ENCODE peak calls at places on chromosomes 7 and 10, in six cellular contexts. One of them, this sample, is unnamed.

GRCh38 chr7:150988230-150989226 is 2.3 kb upstream of the NOS3 start:
- DNase-seq in body of pancreas: no peak
- DNase-seq in coronary artery: no peak
- DNase-seq in bronchial epithelial cell: no peak
- DNase-seq in fibroblast of lung: no peak
- DNase-seq in mucosa of descending colon: peak; percentile 56
- DNase-seq in this sample: no peak

GRCh38 chr10:80520661-80521488 is 16.8 kb upstream of the SH2D4B start:
- DNase-seq in body of pancreas: no peak
- DNase-seq in coronary artery: no peak
- DNase-seq in bronchial epithelial cell: no peak
- DNase-seq in fibroblast of lung: no peak
- DNase-seq in mucosa of descending colon: no peak
- DNase-seq in this sample: no peak

GRCh38 chr7:29285451-29285807 is 90.9 kb downstream of the CHN2 start:
- DNase-seq in bronchial epithelial cell: peak; percentile 97
- DNase-seq in mucosa of descending colon: no peak
- DNase-seq in coronary artery: no peak
- DNase-seq in body of pancreas: no peak
- DNase-seq in fibroblast of lung: peak; percentile 92
- DNase-seq in this sample: peak; percentile 28

GRCh38 chr7:98617051-98617959 is at the start of gene NPTX2:
- DNase-seq in bronchial epithelial cell: no peak
- DNase-seq in coronary artery: no peak
- DNase-seq in mucosa of descending colon: peak; percentile 61
- DNase-seq in fibroblast of lung: no peak
- DNase-seq in body of pancreas: peak; percentile 82
- DNase-seq in this sample: no peak

GRCh38 chr10:32985341-32985764 is 27.3 kb upstream of the ITGB1 start:
- DNase-seq in fibroblast of lung: no peak
- DNase-seq in mucosa of descending colon: no peak
- DNase-seq in body of pancreas: no peak
- DNase-seq in bronchial epithelial cell: no peak
- DNase-seq in coronary artery: no peak
- DNase-seq in this sample: no peak

GRCh38 chr7:108000875-108001758 is 1.8 kb downstream of the LAMB1 start:
- DNase-seq in fibroblast of lung: peak; percentile 58
- DNase-seq in mucosa of descending colon: peak; percentile 58
- DNase-seq in bronchial epithelial cell: peak; percentile 55
- DNase-seq in coronary artery: no peak
- DNase-seq in body of pancreas: peak; percentile 36
- DNase-seq in this sample: no peak

GRCh38 chr7:146772581-146772980 is 656.0 kb downstream of the CNTNAP2 start:
- DNase-seq in body of pancreas: no peak
- DNase-seq in fibroblast of lung: no peak
- DNase-seq in mucosa of descending colon: no peak
- DNase-seq in bronchial epithelial cell: no peak
- DNase-seq in coronary artery: no peak
- DNase-seq in this sample: no peak

GRCh38 chr10:110641256-110641655 is 2.9 kb upstream of the RBM20 start:
- DNase-seq in body of pancreas: no peak
- DNase-seq in fibroblast of lung: no peak
- DNase-seq in mucosa of descending colon: no peak
- DNase-seq in bronchial epithelial cell: peak; percentile 35
- DNase-seq in coronary artery: no peak
- DNase-seq in this sample: no peak

GRCh38 chr10:51699145-51699474 is 285 bp downstream of the CSTF2T start:
- DNase-seq in mucosa of descending colon: no peak
- DNase-seq in body of pancreas: no peak
- DNase-seq in bronchial epithelial cell: no peak
- DNase-seq in coronary artery: no peak
- DNase-seq in fibroblast of lung: no peak
- DNase-seq in this sample: no peak

GRCh38 chr10:116620423-116621400 is at the start of gene PNLIPRP2:
- DNase-seq in bronchial epithelial cell: no peak
- DNase-seq in fibroblast of lung: no peak
- DNase-seq in body of pancreas: peak; percentile 94
- DNase-seq in mucosa of descending colon: peak; percentile 86
- DNase-seq in coronary artery: no peak
- DNase-seq in this sample: no peak

GRCh38 chr10:122113161-122113944 is 124.4 kb downstream of the TACC2 start:
- DNase-seq in bronchial epithelial cell: no peak
- DNase-seq in mucosa of descending colon: peak; percentile 78
- DNase-seq in coronary artery: peak; percentile 83
- DNase-seq in fibroblast of lung: peak; percentile 74
- DNase-seq in body of pancreas: peak; percentile 73
- DNase-seq in this sample: no peak

GRCh38 chr7:54339074-54339473 is 203.1 kb upstream of the VSTM2A start:
- DNase-seq in mucosa of descending colon: peak; percentile 10
- DNase-seq in fibroblast of lung: peak; percentile 26
- DNase-seq in body of pancreas: peak; percentile 3
- DNase-seq in bronchial epithelial cell: no peak
- DNase-seq in coronary artery: no peak
- DNase-seq in this sample: no peak

GRCh38 chr10:47376522-47377220 is 7.4 kb downstream of the ZNF488 start:
- DNase-seq in fibroblast of lung: no peak
- DNase-seq in body of pancreas: no peak
- DNase-seq in coronary artery: peak; percentile 65
- DNase-seq in mucosa of descending colon: no peak
- DNase-seq in bronchial epithelial cell: no peak
- DNase-seq in this sample: no peak

GRCh38 chr7:131921016-131921415 is 364.6 kb upstream of the PODXL start:
- DNase-seq in fibroblast of lung: no peak
- DNase-seq in bronchial epithelial cell: peak; percentile 29
- DNase-seq in coronary artery: no peak
- DNase-seq in mucosa of descending colon: no peak
- DNase-seq in body of pancreas: no peak
- DNase-seq in this sample: no peak

GRCh38 chr10:43844236-43844635 is 195.6 kb upstream of the ZNF32 start:
- DNase-seq in coronary artery: peak; percentile 53
- DNase-seq in fibroblast of lung: no peak
- DNase-seq in mucosa of descending colon: no peak
- DNase-seq in bronchial epithelial cell: no peak
- DNase-seq in body of pancreas: no peak
- DNase-seq in this sample: no peak

GRCh38 chr7:25303380-25304321 is 75.4 kb upstream of the NPVF start:
- DNase-seq in coronary artery: no peak
- DNase-seq in body of pancreas: no peak
- DNase-seq in bronchial epithelial cell: no peak
- DNase-seq in fibroblast of lung: peak; percentile 21
- DNase-seq in mucosa of descending colon: no peak
- DNase-seq in this sample: no peak

GRCh38 chr10:21334891-21335696 is 190.4 kb downstream of the SKIDA1 start:
- DNase-seq in bronchial epithelial cell: peak; percentile 93
- DNase-seq in coronary artery: no peak
- DNase-seq in body of pancreas: peak; percentile 38
- DNase-seq in mucosa of descending colon: peak; percentile 10
- DNase-seq in fibroblast of lung: peak; percentile 95
- DNase-seq in this sample: peak; percentile 60

GRCh38 chr10:99396471-99396870 is 34.0 kb downstream of the GOT1 start:
- DNase-seq in coronary artery: no peak
- DNase-seq in fibroblast of lung: peak; percentile 66
- DNase-seq in bronchial epithelial cell: peak; percentile 36
- DNase-seq in mucosa of descending colon: no peak
- DNase-seq in body of pancreas: no peak
- DNase-seq in this sample: no peak

GRCh38 chr7:71131256-71131752 is 640 bp upstream of the GALNT17 start:
- DNase-seq in bronchial epithelial cell: no peak
- DNase-seq in mucosa of descending colon: peak; percentile 6
- DNase-seq in body of pancreas: peak; percentile 62
- DNase-seq in coronary artery: peak; percentile 76
- DNase-seq in fibroblast of lung: no peak
- DNase-seq in this sample: no peak

GRCh38 chr10:24363070-24363469 is 154.1 kb downstream of the KIAA1217 start:
- DNase-seq in body of pancreas: no peak
- DNase-seq in mucosa of descending colon: no peak
- DNase-seq in fibroblast of lung: peak; percentile 64
- DNase-seq in bronchial epithelial cell: peak; percentile 85
- DNase-seq in coronary artery: no peak
- DNase-seq in this sample: no peak

GRCh38 chr7:119842337-119842736 is 430.6 kb upstream of the KCND2 start:
- DNase-seq in bronchial epithelial cell: no peak
- DNase-seq in coronary artery: no peak
- DNase-seq in fibroblast of lung: no peak
- DNase-seq in body of pancreas: no peak
- DNase-seq in mucosa of descending colon: no peak
- DNase-seq in this sample: no peak

GRCh38 chr7:119842786-119843185 is 430.2 kb upstream of the KCND2 start:
- DNase-seq in mucosa of descending colon: no peak
- DNase-seq in bronchial epithelial cell: no peak
- DNase-seq in coronary artery: no peak
- DNase-seq in body of pancreas: no peak
- DNase-seq in fibroblast of lung: no peak
- DNase-seq in this sample: no peak

DNA sequence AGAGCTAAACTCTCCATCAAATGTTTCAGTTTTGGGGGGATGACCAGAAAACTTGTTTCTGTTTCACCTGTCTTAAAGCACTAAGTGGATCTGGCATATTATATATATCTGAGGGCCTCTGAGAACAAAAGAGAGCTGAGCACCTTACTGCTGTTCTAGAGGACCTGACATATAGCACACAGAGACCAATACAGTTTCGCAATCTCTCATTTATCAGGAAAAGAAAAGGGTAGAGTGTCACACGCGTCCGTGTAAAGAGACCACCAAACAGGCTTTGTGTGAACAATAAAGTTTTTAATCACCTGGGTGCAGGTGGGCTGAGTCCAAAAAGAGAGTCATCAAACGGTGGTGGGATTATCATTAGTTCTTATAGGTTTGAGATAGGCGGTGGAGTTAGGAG is 434.5 kb upstream of the KCND2 start:
- DNase-seq in body of pancreas: no peak
- DNase-seq in mucosa of descending colon: no peak
- DNase-seq in coronary artery: no peak
- DNase-seq in bronchial epithelial cell: no peak
- DNase-seq in fibroblast of lung: no peak
- DNase-seq in this sample: no peak
- H3K4me3 ChIP-seq in body of pancreas: no peak overlapping the region
- H3K4me3 ChIP-seq in mucosa of descending colon: no peak overlapping the region
- H3K4me3 ChIP-seq in coronary artery: no peak overlapping the region
- H3K4me3 ChIP-seq in bronchial epithelial cell: no peak overlapping the region
- H3K4me3 ChIP-seq in fibroblast of lung: no peak overlapping the region
- H3K4me3 ChIP-seq in this sample: no peak overlapping the region

DNA sequence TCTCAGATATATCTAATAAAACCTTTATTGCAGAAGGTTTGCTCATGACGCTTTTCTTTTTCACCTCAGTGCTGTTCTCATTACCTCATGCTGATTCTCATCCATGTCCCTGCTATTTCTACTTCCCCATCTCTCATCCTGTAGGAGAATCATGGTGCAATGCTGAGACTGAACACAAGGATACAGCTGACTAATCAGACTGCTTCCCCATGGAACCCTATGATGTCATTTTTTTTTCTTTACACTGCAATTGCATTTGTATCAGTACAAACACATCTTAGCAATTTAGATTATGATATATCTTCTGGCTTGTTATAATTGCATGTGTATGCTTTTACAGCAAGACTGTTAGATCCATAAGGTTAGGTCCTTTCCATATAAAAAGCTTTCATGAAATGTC is 93.7 kb downstream of the SEMA3A start:
- DNase-seq in bronchial epithelial cell: peak; percentile 82
- DNase-seq in mucosa of descending colon: no peak
- DNase-seq in coronary artery: no peak
- DNase-seq in body of pancreas: no peak
- DNase-seq in fibroblast of lung: peak; percentile 70
- DNase-seq in this sample: no peak
- TF ChIP-seq CTCF in bronchial epithelial cell: peak; percentile 24
- TF ChIP-seq CTCF in mucosa of descending colon: no peak
- TF ChIP-seq CTCF in coronary artery: no peak
- TF ChIP-seq CTCF in body of pancreas: no peak
- TF ChIP-seq CTCF in fibroblast of lung: peak; percentile 41
- TF ChIP-seq CTCF in this sample: peak; percentile 9

GRCh38 chr10:124029559-124029958 is 63.8 kb downstream of the CHST15 start:
- DNase-seq in coronary artery: no peak
- DNase-seq in bronchial epithelial cell: no peak
- DNase-seq in fibroblast of lung: no peak
- DNase-seq in mucosa of descending colon: no peak
- DNase-seq in body of pancreas: no peak
- DNase-seq in this sample: no peak

GRCh38 chr10:124026337-124026939 is 67.0 kb downstream of the CHST15 start:
- DNase-seq in mucosa of descending colon: no peak
- DNase-seq in body of pancreas: no peak
- DNase-seq in fibroblast of lung: no peak
- DNase-seq in coronary artery: no peak
- DNase-seq in bronchial epithelial cell: no peak
- DNase-seq in this sample: no peak

GRCh38 chr10:124025638-124026336 is 67.6 kb downstream of the CHST15 start:
- DNase-seq in bronchial epithelial cell: no peak
- DNase-seq in coronary artery: no peak
- DNase-seq in fibroblast of lung: peak; percentile 50
- DNase-seq in mucosa of descending colon: peak; percentile 15
- DNase-seq in body of pancreas: no peak
- DNase-seq in this sample: no peak

GRCh38 chr10:124028700-124029487 is 64.5 kb downstream of the CHST15 start:
- DNase-seq in mucosa of descending colon: no peak
- DNase-seq in body of pancreas: no peak
- DNase-seq in bronchial epithelial cell: no peak
- DNase-seq in fibroblast of lung: no peak
- DNase-seq in coronary artery: no peak
- DNase-seq in this sample: no peak

GRCh38 chr10:124027306-124028050 is 65.9 kb downstream of the CHST15 start:
- DNase-seq in mucosa of descending colon: no peak
- DNase-seq in fibroblast of lung: no peak
- DNase-seq in body of pancreas: no peak
- DNase-seq in bronchial epithelial cell: no peak
- DNase-seq in coronary artery: no peak
- DNase-seq in this sample: no peak
- H3K4me3 ChIP-seq in mucosa of descending colon: no peak overlapping the region
- H3K4me3 ChIP-seq in fibroblast of lung: no peak overlapping the region
- H3K4me3 ChIP-seq in body of pancreas: no peak overlapping the region
- H3K4me3 ChIP-seq in bronchial epithelial cell: no peak overlapping the region
- H3K4me3 ChIP-seq in coronary artery: no peak overlapping the region
- H3K4me3 ChIP-seq in this sample: no peak overlapping the region

GRCh38 chr10:31353574-31353973 is 34.6 kb downstream of the ZEB1 start:
- DNase-seq in coronary artery: no peak
- DNase-seq in fibroblast of lung: peak; percentile 49
- DNase-seq in mucosa of descending colon: no peak
- DNase-seq in bronchial epithelial cell: peak; percentile 98
- DNase-seq in body of pancreas: no peak
- DNase-seq in this sample: no peak
- TF ChIP-seq CTCF in coronary artery: no peak
- TF ChIP-seq CTCF in fibroblast of lung: no peak
- TF ChIP-seq CTCF in mucosa of descending colon: no peak
- TF ChIP-seq CTCF in bronchial epithelial cell: no peak
- TF ChIP-seq CTCF in body of pancreas: peak; percentile 35
- TF ChIP-seq CTCF in this sample: no peak

GRCh38 chr7:82153776-82154175 is 289.8 kb downstream of the CACNA2D1 start:
- DNase-seq in bronchial epithelial cell: no peak
- DNase-seq in body of pancreas: no peak
- DNase-seq in fibroblast of lung: no peak
- DNase-seq in coronary artery: no peak
- DNase-seq in mucosa of descending colon: no peak
- DNase-seq in this sample: no peak
- H3K4me3 ChIP-seq in bronchial epithelial cell: no peak overlapping the region
- H3K4me3 ChIP-seq in body of pancreas: no peak overlapping the region
- H3K4me3 ChIP-seq in fibroblast of lung: no peak overlapping the region
- H3K4me3 ChIP-seq in coronary artery: no peak overlapping the region
- H3K4me3 ChIP-seq in mucosa of descending colon: no peak overlapping the region
- H3K4me3 ChIP-seq in this sample: no peak overlapping the region

This sample was measured in AG04449.